ENCODE peak calls at places on chromosomes 2 and 18, in ten cellular contexts. G, Y, U, B, X, A, M, K, P and D are unnamed samples.

GRCh38 chr2:59176737-59177136 is 935.6 kb upstream of the FANCL start:
- DNase-seq in G (no peak), Y (no peak), U (no peak), B (no peak), X (no peak), A (no peak), M (no peak), K (no peak), P (no peak), D (no peak)

GRCh38 chr18:69982417-69982816 is 34.7 kb upstream of the CD226 start:
- DNase-seq in G (no peak), Y (no peak), U (no peak), B (no peak), X (no peak), A (no peak), M (no peak), K (no peak), P (no peak), D (no peak)

GRCh38 chr2:100893753-100894530 is 74.0 kb downstream of the NPAS2 start:
- DNase-seq in G (no peak), Y (no peak), U (no peak), B (no peak), X (no peak), A (no peak), M (peak; percentile 53), K (peak; percentile 90), P (no peak), D (no peak)

GRCh38 chr2:2183135-2183534 is 147.9 kb downstream of the MYT1L start:
- DNase-seq in G (no peak), Y (no peak), U (no peak), B (no peak), X (no peak), A (no peak), M (no peak), K (no peak), P (no peak), D (no peak)

GRCh38 chr2:108271691-108272253 is 16.9 kb upstream of the SULT1C2 start:
- DNase-seq in G (peak; percentile 27), Y (no peak), U (peak; percentile 75), B (no peak), X (no peak), A (no peak), M (peak; percentile 31), K (peak; percentile 82), P (no peak), D (peak; percentile 79)

GRCh38 chr2:1898461-1899395 is 154.4 kb upstream of the PXDN start:
- DNase-seq in G (no peak), Y (no peak), U (no peak), B (no peak), X (no peak), A (no peak), M (no peak), K (no peak), P (no peak), D (no peak)

GRCh38 chr2:217667545-217667944 is 335.2 kb downstream of the TNS1 start:
- DNase-seq in G (no peak), Y (no peak), U (no peak), B (peak; percentile 74), X (no peak), A (peak; percentile 18), M (no peak), K (no peak), P (no peak), D (no peak)

GRCh38 chr2:208406474-208407451 is at the start of gene PTH2R:
- DNase-seq in G (no peak), Y (peak; percentile 48), U (no peak), B (no peak), X (no peak), A (peak; percentile 39), M (no peak), K (peak; percentile 4), P (no peak), D (peak; percentile 23)

GRCh38 chr2:193409951-193410350 is 1215.2 kb upstream of the TMEFF2 start:
- DNase-seq in G (no peak), Y (no peak), U (no peak), B (no peak), X (no peak), A (no peak), M (peak; percentile 4), K (no peak), P (no peak), D (peak; percentile 0)

GRCh38 chr2:222753251-222753824 is 81.9 kb downstream of the MOGAT1 start:
- DNase-seq in G (no peak), Y (no peak), U (no peak), B (no peak), X (no peak), A (peak; percentile 62), M (peak; percentile 40), K (peak; percentile 39), P (no peak), D (peak; percentile 59)

GRCh38 chr2:112644155-112644932 is 1.4 kb upstream of the SLC20A1 start:
- DNase-seq in G (no peak), Y (no peak), U (no peak), B (no peak), X (no peak), A (no peak), M (peak; percentile 40), K (no peak), P (no peak), D (no peak)

GRCh38 chr2:223123859-223124610 is 72.0 kb downstream of the KCNE4 start:
- DNase-seq in G (no peak), Y (no peak), U (no peak), B (no peak), X (no peak), A (no peak), M (peak; percentile 61), K (peak; percentile 47), P (no peak), D (peak; percentile 64)

GRCh38 chr18:31652355-31652754 is 32.0 kb downstream of the B4GALT6 start:
- DNase-seq in G (no peak), Y (no peak), U (no peak), B (no peak), X (no peak), A (no peak), M (no peak), K (no peak), P (no peak), D (no peak)

GRCh38 chr2:126707191-126707590 is 51.2 kb downstream of the GYPC start:
- DNase-seq in G (no peak), Y (no peak), U (no peak), B (peak; percentile 41), X (no peak), A (no peak), M (no peak), K (no peak), P (no peak), D (no peak)

GRCh38 chr2:191249131-191249813 is 4.1 kb downstream of the MYO1B start:
- DNase-seq in G (no peak), Y (no peak), U (no peak), B (no peak), X (no peak), A (no peak), M (peak; percentile 20), K (no peak), P (no peak), D (peak; percentile 46)

GRCh38 chr18:48943333-48943732 is 7.4 kb downstream of the SMAD7 start:
- DNase-seq in G (no peak), Y (no peak), U (no peak), B (no peak), X (no peak), A (no peak), M (no peak), K (no peak), P (no peak), D (peak; percentile 15)
- H3K4me3 ChIP-seq in G (peak overlapping the region; percentile 10), Y (peak overlapping the region; percentile 79), U (no peak overlapping the region), B (peak overlapping the region; percentile 88), X (no peak overlapping the region), A (no peak overlapping the region), M (peak overlapping the region; percentile 30), K (peak overlapping the region; percentile 13), P (no peak overlapping the region), D (peak overlapping the region; percentile 53)

GRCh38 chr2:158121252-158121651 is 19.6 kb downstream of the UPP2 start:
- DNase-seq in G (no peak), Y (no peak), U (no peak), B (no peak), X (no peak), A (no peak), M (no peak), K (no peak), P (no peak), D (no peak)
- H3K4me3 ChIP-seq in G (no peak overlapping the region), Y (no peak overlapping the region), U (no peak overlapping the region), B (no peak overlapping the region), X (no peak overlapping the region), A (no peak overlapping the region), M (no peak overlapping the region), K (no peak overlapping the region), P (no peak overlapping the region), D (no peak overlapping the region)

GRCh38 chr2:86790828-86791561 is at the start of gene CD8A:
- DNase-seq in G (no peak), Y (no peak), U (no peak), B (no peak), X (no peak), A (no peak), M (peak; percentile 42), K (peak; percentile 53), P (no peak), D (peak; percentile 58)

GRCh38 chr2:86791574-86791973 is 861 bp upstream of the CD8A start:
- DNase-seq in G (no peak), Y (no peak), U (no peak), B (no peak), X (no peak), A (no peak), M (no peak), K (no peak), P (no peak), D (no peak)

GRCh38 chr2:86790134-86790827 is 432 bp downstream of the CD8A start:
- DNase-seq in G (no peak), Y (no peak), U (no peak), B (no peak), X (no peak), A (no peak), M (no peak), K (no peak), P (no peak), D (peak; percentile 27)

GRCh38 chr2:86793752-86794151 is 3.0 kb upstream of the CD8A start:
- DNase-seq in G (no peak), Y (no peak), U (no peak), B (no peak), X (no peak), A (no peak), M (no peak), K (no peak), P (no peak), D (no peak)

DNA sequence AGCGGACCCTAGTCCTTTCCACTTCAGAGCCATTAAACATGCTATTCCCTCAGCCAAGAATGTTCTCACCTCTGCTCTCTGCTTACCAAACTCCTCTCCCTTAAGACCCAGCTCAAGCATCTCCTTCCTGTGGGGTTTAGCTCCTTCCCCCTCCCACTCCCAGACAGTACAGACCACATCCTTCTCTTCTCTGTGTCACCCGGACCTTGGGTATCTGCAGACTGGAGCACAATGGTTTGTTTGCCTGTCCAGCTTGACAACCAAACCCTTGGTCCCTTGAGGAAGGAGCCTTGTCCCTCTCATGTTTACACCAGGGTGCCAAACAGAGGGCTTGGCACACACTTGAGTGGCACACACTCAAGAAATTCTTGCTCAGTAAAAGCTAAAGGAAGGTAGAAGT is 4.2 kb upstream of the CD8A start:
- DNase-seq in G (no peak), Y (no peak), U (no peak), B (no peak), X (no peak), A (no peak), M (no peak), K (no peak), P (no peak), D (no peak)
- H3K4me3 ChIP-seq in G (no peak overlapping the region), Y (no peak overlapping the region), U (no peak overlapping the region), B (no peak overlapping the region), X (no peak overlapping the region), A (no peak overlapping the region), M (no peak overlapping the region), K (no peak overlapping the region), P (no peak overlapping the region), D (no peak overlapping the region)

GRCh38 chr2:86185517-86186212 is 9.6 kb downstream of the IMMT start:
- DNase-seq in G (no peak), Y (no peak), U (no peak), B (no peak), X (no peak), A (no peak), M (no peak), K (no peak), P (no peak), D (no peak)
- H3K4me3 ChIP-seq in G (no peak overlapping the region), Y (no peak overlapping the region), U (no peak overlapping the region), B (no peak overlapping the region), X (no peak overlapping the region), A (no peak overlapping the region), M (no peak overlapping the region), K (no peak overlapping the region), P (no peak overlapping the region), D (no peak overlapping the region)